ENCODE peak calls at places on chromosomes 13 and 19, in seven cellular contexts. L is dorsolateral prefrontal cortex; T is cardiac muscle cell; N is left lung; G is esophagus squamous epithelium; S is WERI-Rb-1; I is CD8-positive, alpha-beta T cell. A is an unnamed sample.

GRCh38 chr19:2813235-2814160 is 6.2 kb upstream of the ZNF554 start:
- DNase-seq in I (no peak), L (no peak), T (no peak), N (peak; percentile 72), S (no peak), G (no peak), A (no peak)

GRCh38 chr19:47107953-47108746 is 5.4 kb downstream of the ZC3H4 start:
- DNase-seq in L (no peak), G (no peak), N (no peak), I (no peak), S (no peak), T (peak; percentile 31), A (no peak)

GRCh38 chr13:29761160-29761559 is 89.3 kb downstream of the UBL3 start:
- DNase-seq in G (no peak), S (no peak), L (no peak), I (no peak), N (no peak), T (no peak), A (no peak)

GRCh38 chr13:40031031-40031430 is 375.6 kb downstream of the COG6 start:
- DNase-seq in L (no peak), N (no peak), G (no peak), I (no peak), T (peak; percentile 84), S (no peak), A (peak; percentile 2)

GRCh38 chr19:42253245-42254082 is 1.5 kb downstream of the ERF start:
- DNase-seq in I (peak; percentile 63), T (peak; percentile 65), L (no peak), G (no peak), N (peak; percentile 92), S (peak; percentile 79), A (no peak)

GRCh38 chr13:30340367-30341184 is 33.2 kb upstream of the KATNAL1 start:
- DNase-seq in L (no peak), T (peak; percentile 85), I (no peak), N (no peak), S (no peak), G (no peak), A (peak; percentile 46)

GRCh38 chr19:46753420-46754155 is 7.3 kb upstream of the STRN4 start:
- DNase-seq in L (no peak), I (peak; percentile 78), N (peak; percentile 76), T (peak; percentile 37), S (peak; percentile 77), G (no peak), A (no peak)

GRCh38 chr13:26011996-26012688 is 39.7 kb downstream of the SHISA2 start:
- DNase-seq in N (no peak), G (no peak), L (no peak), S (no peak), I (peak; percentile 91), T (peak; percentile 65), A (no peak)

GRCh38 chr13:101499406-101499805 is 46.9 kb downstream of the ITGBL1 start:
- DNase-seq in S (no peak), T (no peak), G (no peak), N (no peak), I (no peak), L (no peak), A (no peak)

GRCh38 chr19:934865-935422 is 9.1 kb downstream of the ARID3A start:
- DNase-seq in I (no peak), N (peak; percentile 97), G (no peak), S (no peak), T (peak; percentile 90), L (no peak), A (no peak)

GRCh38 chr19:13774217-13775191 is at the start of gene C19orf53:
- DNase-seq in I (peak; percentile 93), T (peak; percentile 94), S (peak; percentile 92), N (peak; percentile 96), L (peak; percentile 92), G (peak; percentile 45), A (peak; percentile 83)

GRCh38 chr13:95301947-95302386 is 716 bp upstream of the ABCC4 start:
- DNase-seq in G (no peak), N (no peak), I (no peak), T (peak; percentile 14), L (no peak), S (no peak), A (no peak)

GRCh38 chr13:95300625-95301134 is 571 bp downstream of the ABCC4 start:
- DNase-seq in L (no peak), T (peak; percentile 38), I (peak; percentile 43), G (no peak), N (peak; percentile 85), S (peak; percentile 93), A (peak; percentile 23)

GRCh38 chr13:95298169-95298940 is 2.9 kb downstream of the ABCC4 start:
- DNase-seq in I (no peak), S (no peak), T (no peak), L (no peak), N (no peak), G (no peak), A (no peak)

GRCh38 chr13:95298971-95299627 is 2.2 kb downstream of the ABCC4 start:
- DNase-seq in I (no peak), T (peak; percentile 65), L (no peak), N (no peak), S (no peak), G (no peak), A (peak; percentile 71)

DNA sequence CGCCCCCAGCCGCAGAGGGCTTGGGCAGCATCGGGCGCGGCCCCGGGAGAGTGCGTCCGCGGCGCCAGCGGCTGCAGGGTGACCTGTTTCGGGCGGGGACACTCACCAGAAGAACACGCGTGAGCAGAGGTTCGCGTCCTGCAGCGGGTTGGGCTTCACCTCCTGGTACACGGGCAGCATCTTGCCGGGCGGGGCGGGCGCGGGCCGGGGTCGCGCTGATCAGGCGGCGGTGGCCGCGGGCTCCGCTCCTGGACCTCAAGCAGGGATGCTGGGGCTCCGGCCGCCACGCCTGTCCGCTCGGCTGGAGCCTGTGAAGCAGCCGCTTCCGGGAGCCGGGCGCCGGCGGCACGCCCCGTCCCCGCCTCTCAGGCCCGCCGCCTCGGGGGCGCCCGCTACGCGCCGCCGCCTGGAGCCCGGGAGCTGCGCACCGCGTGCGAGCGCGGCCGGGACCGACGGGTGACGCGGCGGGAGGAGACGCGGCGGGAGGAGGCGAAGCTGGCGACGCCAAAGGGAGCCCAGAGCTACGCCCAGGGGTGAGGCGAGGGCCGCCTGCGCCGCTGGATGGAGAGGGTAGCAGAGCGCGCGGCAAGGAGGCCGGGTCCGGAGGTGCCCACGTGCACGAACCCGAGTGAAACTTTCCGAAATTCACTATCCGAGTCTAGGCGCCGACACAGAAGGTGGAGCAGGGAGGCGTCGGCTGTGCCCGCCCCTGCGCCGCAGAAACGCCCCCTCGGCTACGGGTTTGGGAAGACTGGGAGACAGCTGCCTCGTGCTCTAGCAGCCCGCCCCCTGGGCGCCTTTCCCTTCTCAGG is at the start of gene ABCC4:
- DNase-seq in S (peak; percentile 92), L (no peak), I (peak; percentile 33), T (peak; percentile 77), G (no peak), N (peak; percentile 93), A (peak; percentile 27)
- TF ChIP-seq CTCF in S (no peak), L (no peak), I (no peak), T (no peak), G (no peak), N (no peak), A (no peak)

DNA sequence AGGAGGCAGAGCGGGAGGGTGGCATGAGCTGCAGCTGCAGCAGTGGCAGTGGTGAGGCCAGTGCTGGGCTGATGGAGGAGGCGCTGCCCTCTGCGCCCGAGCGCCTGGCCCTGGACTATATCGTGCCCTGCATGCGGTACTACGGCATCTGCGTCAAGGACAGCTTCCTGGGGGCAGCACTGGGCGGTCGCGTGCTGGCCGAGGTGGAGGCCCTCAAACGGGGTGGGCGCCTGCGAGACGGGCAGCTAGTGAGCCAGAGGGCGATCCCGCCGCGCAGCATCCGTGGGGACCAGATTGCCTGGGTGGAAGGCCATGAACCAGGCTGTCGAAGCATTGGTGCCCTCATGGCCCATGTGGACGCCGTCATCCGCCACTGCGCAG is 2.0 kb downstream of the EGLN2 start:
- DNase-seq in I (no peak), S (no peak), G (no peak), T (no peak), L (no peak), N (peak; percentile 80), A (no peak)
- H3K4me3 ChIP-seq in I (peak overlapping the region; percentile 77), S (no peak overlapping the region), G (peak overlapping the region; percentile 99), T (no peak overlapping the region), L (peak overlapping the region; percentile 95), N (peak overlapping the region; percentile 58), A (peak overlapping the region; percentile 82)

DNA sequence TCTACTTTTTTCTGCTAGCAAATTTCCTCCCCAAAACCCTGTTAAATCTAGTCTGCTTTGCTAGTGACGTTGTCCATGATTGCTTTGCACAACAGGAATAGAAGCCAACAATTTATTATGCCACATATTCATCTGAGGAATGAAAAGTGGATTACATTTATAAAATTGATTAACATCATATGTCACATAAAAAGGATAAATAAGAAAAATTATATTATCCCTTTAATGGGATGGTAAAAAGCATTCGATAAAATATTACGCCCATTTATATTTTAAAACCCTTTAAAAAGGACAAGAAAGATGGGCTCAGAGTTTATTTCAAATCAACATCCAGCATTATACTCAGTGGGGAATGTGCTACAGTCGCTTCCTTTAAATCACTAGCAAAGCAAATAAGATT is 991.7 kb downstream of the DIAPH3 start:
- DNase-seq in T (no peak), S (no peak), N (no peak), I (no peak), L (no peak), G (no peak), A (no peak)
- H3K27ac ChIP-seq in T (no peak overlapping the region), S (no peak overlapping the region), N (no peak overlapping the region), I (no peak overlapping the region), L (no peak overlapping the region), G (no peak overlapping the region), A (no peak overlapping the region)

GRCh38 chr19:10655457-10656312 is 1.5 kb downstream of the ILF3 start:
- DNase-seq in G (no peak), T (peak; percentile 27), L (no peak), I (no peak), S (peak; percentile 29), N (no peak), A (no peak)
- TF ChIP-seq CTCF in G (no peak), T (no peak), L (no peak), I (no peak), S (peak; percentile 3), N (no peak), A (no peak)

A was measured in AG04450.